ENCODE peak calls at places on chromosomes 11 and 22, in seven cellular contexts. B is activated T-cell treated with anti-CD3 and anti-CD28 coated beads, Interleukin-2, amount 50 U/mL, for 4 hours; Y is lung; Z is lung microvascular endothelial cell; C is sciatic nerve; G is NCI-H1092; V is D341Med. F is an unnamed sample.

GRCh38 chr22:20086101-20086599 is 6.1 kb downstream of the DGCR8 start:
- DNase-seq in B (no peak), Y (no peak), Z (no peak), C (no peak), G (no peak), V (no peak), F (peak)

GRCh38 chr22:50403701-50404101 is 60.6 kb downstream of the PPP6R2 start:
- DNase-seq in B (no peak), Y (peak), Z (peak), C (peak), G (peak), V (peak), F (no peak)

GRCh38 chr11:28153586-28153985 is 45.4 kb downstream of the METTL15 start:
- DNase-seq in B (no peak), Y (no peak), Z (no peak), C (no peak), G (no peak), V (no peak), F (no peak)

GRCh38 chr22:42365942-42366660 is 66.1 kb downstream of the NFAM1 start:
- DNase-seq in B (no peak), Y (no peak), Z (no peak), C (no peak), G (peak), V (no peak), F (no peak)

GRCh38 chr11:76322593-76323341 is 58.2 kb downstream of the THAP12 start:
- DNase-seq in B (no peak), Y (no peak), Z (no peak), C (no peak), G (no peak), V (no peak), F (no peak)

GRCh38 chr22:22855617-22856308 is 31.9 kb upstream of the IGLL5 start:
- DNase-seq in B (no peak), Y (no peak), Z (peak), C (no peak), G (no peak), V (peak), F (no peak)

GRCh38 chr11:97361812-97362378 is 972.1 kb downstream of the JRKL start:
- DNase-seq in B (no peak), Y (no peak), Z (no peak), C (no peak), G (no peak), V (no peak), F (no peak)

GRCh38 chr11:121810291-121810690 is 305.7 kb downstream of the BLID start:
- DNase-seq in B (no peak), Y (no peak), Z (no peak), C (no peak), G (no peak), V (no peak), F (no peak)

GRCh38 chr11:74409633-74410032 is 11.4 kb upstream of the PGM2L1 start:
- DNase-seq in B (no peak), Y (no peak), Z (no peak), C (no peak), G (no peak), V (no peak), F (no peak)

GRCh38 chr11:86551286-86551685 is 121.1 kb downstream of the ME3 start:
- DNase-seq in B (no peak), Y (no peak), Z (peak), C (no peak), G (no peak), V (peak), F (no peak)

GRCh38 chr11:118295834-118296454 is 8.6 kb upstream of the CD3E start:
- DNase-seq in B (peak), Y (no peak), Z (peak), C (no peak), G (no peak), V (no peak), F (no peak)

GRCh38 chr22:41398921-41399320 is 17.2 kb downstream of the TEF start:
- DNase-seq in B (no peak), Y (no peak), Z (no peak), C (no peak), G (no peak), V (no peak), F (no peak)

GRCh38 chr22:25774575-25775026 is 32.6 kb downstream of the MYO18B start:
- DNase-seq in B (no peak), Y (no peak), Z (peak), C (no peak), G (no peak), V (peak), F (no peak)

GRCh38 chr11:6321961-6322362 is 1.7 kb upstream of the CAVIN3 start:
- DNase-seq in B (no peak), Y (no peak), Z (peak), C (no peak), G (no peak), V (no peak), F (no peak)

GRCh38 chr22:47176573-47177333 is 414.3 kb downstream of the TBC1D22A start:
- DNase-seq in B (peak), Y (no peak), Z (no peak), C (peak), G (no peak), V (no peak), F (peak)

GRCh38 chr22:17152340-17152739 is 6.7 kb downstream of the HDHD5 start:
- DNase-seq in B (no peak), Y (no peak), Z (no peak), C (no peak), G (no peak), V (no peak), F (no peak)